ENCODE peak calls at places on chromosomes 7 and 10, in seven cellular contexts. C is psoas muscle; Y is B cell; N is cardiac muscle cell; D is stomach; Z is fibroblast of lung; M is CD8-positive, alpha-beta T cell. B is an unnamed sample.

GRCh38 chr10:32943854-32944661 is 14.0 kb downstream of the ITGB1 start:
- DNase-seq in C (no peak), Y (no peak), N (no peak), D (no peak), Z (peak; percentile 50), M (no peak), B (no peak)

GRCh38 chr7:2802504-2803341 is 41.4 kb downstream of the GNA12 start:
- DNase-seq in C (no peak), Y (no peak), N (peak; percentile 62), D (no peak), Z (peak; percentile 55), M (no peak), B (no peak)

GRCh38 chr7:32531402-32531801 is 36.1 kb downstream of the AVL9 start:
- DNase-seq in C (no peak), Y (no peak), N (no peak), D (no peak), Z (no peak), M (no peak), B (no peak)

GRCh38 chr10:60957667-60958221 is 13.8 kb upstream of the RHOBTB1 start:
- DNase-seq in C (no peak), Y (no peak), N (no peak), D (no peak), Z (no peak), M (no peak), B (no peak)

GRCh38 chr10:21991785-21992184 is 11.7 kb downstream of the DNAJC1 start:
- DNase-seq in C (no peak), Y (no peak), N (no peak), D (no peak), Z (no peak), M (no peak), B (no peak)

GRCh38 chr7:85205754-85206153 is 18.9 kb upstream of the SEMA3D start:
- DNase-seq in C (no peak), Y (no peak), N (no peak), D (no peak), Z (no peak), M (no peak), B (no peak)

GRCh38 chr7:50358306-50358705 is 53.8 kb downstream of the IKZF1 start:
- DNase-seq in C (no peak), Y (no peak), N (no peak), D (no peak), Z (no peak), M (no peak), B (no peak)

GRCh38 chr7:48718731-48719387 is 205.5 kb upstream of the CDC14C start:
- DNase-seq in C (no peak), Y (no peak), N (no peak), D (no peak), Z (no peak), M (no peak), B (no peak)

GRCh38 chr7:134613623-134614347 is 32.9 kb upstream of the BPGM start:
- DNase-seq in C (no peak), Y (no peak), N (peak; percentile 95), D (no peak), Z (peak; percentile 99), M (no peak), B (no peak)

GRCh38 chr7:25093268-25093802 is 31.7 kb downstream of the CYCS start:
- DNase-seq in C (peak; percentile 73), Y (peak; percentile 62), N (peak; percentile 78), D (peak; percentile 72), Z (peak; percentile 61), M (peak; percentile 62), B (peak; percentile 78)

GRCh38 chr10:78772986-78773530 is 295.7 kb upstream of the ZMIZ1 start:
- DNase-seq in C (no peak), Y (no peak), N (no peak), D (no peak), Z (no peak), M (no peak), B (no peak)

GRCh38 chr10:5325076-5325475 is 39.7 kb upstream of the UCN3 start:
- DNase-seq in C (no peak), Y (no peak), N (peak; percentile 50), D (no peak), Z (no peak), M (no peak), B (no peak)

GRCh38 chr10:5494611-5495010 is 4.8 kb downstream of the CALML5 start:
- DNase-seq in C (peak; percentile 20), Y (no peak), N (no peak), D (no peak), Z (no peak), M (no peak), B (no peak)

GRCh38 chr7:44153948-44154335 is 12.8 kb upstream of the MYL7 start:
- DNase-seq in C (no peak), Y (no peak), N (no peak), D (no peak), Z (no peak), M (no peak), B (no peak)

GRCh38 chr7:123645516-123645915 is 10.2 kb upstream of the LMOD2 start:
- DNase-seq in C (peak; percentile 80), Y (no peak), N (peak; percentile 27), D (no peak), Z (no peak), M (no peak), B (no peak)

GRCh38 chr7:48154792-48155413 is 16.4 kb upstream of the ABCA13 start:
- DNase-seq in C (no peak), Y (no peak), N (peak; percentile 64), D (no peak), Z (peak; percentile 34), M (no peak), B (peak; percentile 25)

DNA sequence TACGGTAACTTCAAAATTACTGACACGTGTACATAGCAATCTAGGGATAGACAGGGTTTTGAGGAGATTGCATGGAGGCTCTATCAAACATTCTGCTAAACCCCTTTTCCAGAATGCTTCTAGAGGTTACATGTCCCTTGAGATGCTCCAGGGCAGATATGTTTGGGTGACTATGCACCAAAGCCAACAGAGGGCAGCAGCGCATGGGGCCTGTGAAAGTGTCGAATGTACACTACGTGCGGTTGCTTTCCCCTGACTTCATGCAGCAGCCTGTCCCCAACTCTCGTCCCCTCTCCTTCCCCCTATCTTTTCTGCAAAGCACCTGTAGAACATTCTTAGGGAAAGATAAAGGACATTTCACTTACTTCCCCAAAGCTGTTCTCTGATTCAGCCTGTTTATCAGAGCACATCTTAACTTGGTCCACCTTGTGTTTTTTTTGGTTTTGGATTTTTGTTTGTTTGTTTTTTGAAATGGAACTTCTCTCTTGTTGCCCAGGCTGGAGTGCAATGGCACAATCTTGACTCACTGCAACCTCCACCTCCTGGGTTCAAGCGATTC is 90.2 kb downstream of the UBE3C start:
- DNase-seq in C (no peak), Y (no peak), N (peak; percentile 36), D (no peak), Z (peak; percentile 9), M (peak; percentile 4), B (peak; percentile 18)
- TF ChIP-seq CTCF in C (peak; percentile 14), Y (no peak), N (peak; percentile 44), D (no peak), Z (peak; percentile 53), M (peak; percentile 16), B (peak; percentile 53)

GRCh38 chr7:76165973-76166403 is 35.7 kb upstream of the SRRM3 start:
- DNase-seq in C (no peak), Y (no peak), N (no peak), D (no peak), Z (no peak), M (no peak), B (no peak)

GRCh38 chr7:76165106-76165972 is 36.4 kb upstream of the SRRM3 start:
- DNase-seq in C (no peak), Y (no peak), N (no peak), D (peak; percentile 17), Z (no peak), M (no peak), B (no peak)

GRCh38 chr7:76166404-76167255 is 35.1 kb upstream of the SRRM3 start:
- DNase-seq in C (peak; percentile 100), Y (peak; percentile 92), N (peak; percentile 98), D (peak; percentile 99), Z (peak; percentile 91), M (peak; percentile 84), B (peak; percentile 99)
- TF ChIP-seq CTCF in C (peak; percentile 30), Y (no peak), N (peak; percentile 32), D (peak; percentile 9), Z (peak; percentile 24), M (no peak), B (peak; percentile 36)

GRCh38 chr7:130732980-130733865 is 784 bp downstream of the KLF14 start:
- DNase-seq in C (peak; percentile 69), Y (peak; percentile 88), N (no peak), D (peak; percentile 33), Z (peak; percentile 5), M (no peak), B (peak; percentile 14)
- TF ChIP-seq CTCF in C (no peak), Y (peak; percentile 37), N (no peak), D (peak; percentile 9), Z (no peak), M (no peak), B (peak; percentile 28)

DNA sequence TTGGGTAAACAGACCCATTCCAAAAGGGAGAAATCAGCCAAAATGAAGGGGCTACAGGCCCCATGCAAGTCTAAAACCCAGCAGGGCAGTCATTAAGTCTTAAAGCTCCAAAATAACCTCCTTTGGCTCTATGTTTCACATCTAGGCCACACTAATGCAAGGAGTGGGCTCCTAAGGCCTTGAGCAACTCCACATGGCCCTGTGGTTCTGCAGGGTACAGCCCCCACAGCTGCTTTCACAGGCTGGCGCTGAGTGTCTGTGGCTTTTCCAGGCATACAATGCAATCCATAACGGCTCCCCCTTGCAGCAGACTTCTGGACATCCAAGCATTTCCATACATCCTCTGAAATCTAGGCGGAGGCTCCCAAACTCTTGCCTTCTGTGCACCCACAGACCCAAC is 9.0 kb downstream of the TMEM243 start:
- DNase-seq in C (no peak), Y (no peak), N (peak; percentile 38), D (no peak), Z (no peak), M (no peak), B (no peak)
- TF ChIP-seq CTCF in C (no peak), Y (no peak), N (no peak), D (no peak), Z (no peak), M (no peak), B (no peak)

DNA sequence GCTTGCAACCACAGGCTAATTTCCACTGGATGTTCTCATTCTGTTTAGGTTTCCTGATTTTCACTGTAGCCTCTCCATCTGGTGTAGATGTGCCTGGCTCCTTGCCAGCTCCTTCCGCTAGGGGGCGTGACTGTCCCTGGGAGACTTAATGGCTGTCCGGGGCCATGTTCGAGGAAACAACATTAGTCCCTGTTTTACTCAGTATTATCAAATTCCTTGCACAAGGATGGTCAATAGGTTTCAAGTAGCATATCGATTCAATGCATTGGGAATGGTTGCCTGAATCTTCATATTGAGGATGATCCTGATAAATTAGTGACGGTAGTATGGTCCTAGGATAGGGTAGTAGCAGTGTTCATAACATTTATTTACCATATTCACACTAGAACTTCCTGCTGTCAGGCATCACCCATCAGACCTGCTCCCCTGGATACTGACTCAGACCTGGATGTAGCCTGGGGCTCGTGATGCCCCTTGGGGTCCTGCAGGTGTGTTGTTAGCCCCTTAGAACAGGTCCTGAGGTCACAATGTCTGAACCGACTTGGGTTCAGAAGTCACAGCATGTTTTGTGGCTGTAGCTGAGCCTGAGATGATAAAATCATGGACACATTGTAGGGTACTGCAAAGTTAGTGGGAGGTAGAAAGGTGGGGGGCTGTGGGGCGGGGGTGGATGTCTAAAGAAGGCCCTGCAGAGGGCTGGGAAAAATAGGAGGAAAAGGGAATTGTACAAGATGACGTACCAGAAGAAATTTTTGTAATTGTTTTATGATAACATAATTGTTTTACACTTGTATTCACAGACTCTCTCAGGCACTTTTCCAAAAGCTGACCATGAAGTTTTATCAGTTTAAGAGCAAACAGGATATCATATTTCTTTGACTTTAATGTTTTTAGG is 8.9 kb upstream of the EXOC6 start:
- DNase-seq in C (peak; percentile 77), Y (no peak), N (peak; percentile 75), D (peak; percentile 58), Z (peak; percentile 70), M (peak; percentile 14), B (peak; percentile 60)
- TF ChIP-seq CTCF in C (peak; percentile 16), Y (peak; percentile 33), N (peak; percentile 38), D (peak; percentile 18), Z (peak; percentile 8), M (peak; percentile 41), B (peak; percentile 62)

B was measured in neural crest cell.